ENCODE peak calls at places on chromosomes 3 and 15, in ten cellular contexts. T is lung, O is esophagus muscularis mucosa, R is foreskin fibroblast, D is GM23338, W is body of pancreas, B is AG09309, H is lower leg skin, P is AG09319, A is progenitor cell of endocrine pancreas. E is an unnamed sample.

GRCh38 chr15:41872166-41872747 is 21.6 kb downstream of the SPTBN5 start:
- DNase-seq in T (no peak), O (no peak), R (no peak), D (no peak), W (no peak), B (no peak), H (no peak), P (no peak), A (no peak), E (no peak)

GRCh38 chr3:178063475-178063874 is 472.8 kb upstream of the KCNMB2 start:
- DNase-seq in T (no peak), O (no peak), R (peak), D (no peak), W (no peak), B (peak), H (no peak), P (no peak), A (no peak), E (no peak)

GRCh38 chr15:65355173-65355982 is 22.4 kb downstream of the IGDCC3 start:
- DNase-seq in T (no peak), O (no peak), R (peak), D (peak), W (no peak), B (no peak), H (no peak), P (no peak), A (no peak), E (no peak)

GRCh38 chr15:58549013-58549779 is 117.4 kb downstream of the LIPC start:
- DNase-seq in T (no peak), O (no peak), R (peak), D (no peak), W (no peak), B (no peak), H (peak), P (peak), A (no peak), E (no peak)

GRCh38 chr3:115789480-115789879 is 166.2 kb downstream of the GAP43 start:
- DNase-seq in T (no peak), O (no peak), R (no peak), D (no peak), W (no peak), B (no peak), H (no peak), P (no peak), A (no peak), E (no peak)

GRCh38 chr3:78690806-78691205 is 1077.0 kb downstream of the ROBO1 start:
- DNase-seq in T (no peak), O (no peak), R (peak), D (no peak), W (no peak), B (peak), H (no peak), P (no peak), A (no peak), E (no peak)

GRCh38 chr3:195911041-195911945 is 2.9 kb upstream of the TNK2 start:
- DNase-seq in T (no peak), O (no peak), R (peak), D (no peak), W (no peak), B (no peak), H (peak), P (no peak), A (no peak), E (no peak)

GRCh38 chr3:15217011-15217671 is 11.1 kb downstream of the CAPN7 start:
- DNase-seq in T (no peak), O (no peak), R (no peak), D (no peak), W (no peak), B (no peak), H (no peak), P (no peak), A (no peak), E (no peak)

GRCh38 chr3:146469206-146470017 is at the start of gene PLSCR2:
- DNase-seq in T (peak), O (no peak), R (peak), D (peak), W (peak), B (no peak), H (peak), P (no peak), A (no peak), E (peak)

GRCh38 chr3:51942603-51943450 is 664 bp downstream of the PARP3 start:
- DNase-seq in T (peak), O (no peak), R (peak), D (no peak), W (peak), B (no peak), H (peak), P (peak), A (peak), E (peak)

GRCh38 chr15:101135532-101136166 is 116.2 kb downstream of the CHSY1 start:
- DNase-seq in T (no peak), O (no peak), R (no peak), D (no peak), W (no peak), B (no peak), H (no peak), P (no peak), A (no peak), E (peak)

GRCh38 chr3:46892285-46893145 is 15.0 kb downstream of the PTH1R start:
- DNase-seq in T (peak), O (peak), R (peak), D (peak), W (peak), B (peak), H (peak), P (peak), A (peak), E (no peak)

GRCh38 chr15:80823120-80823519 is 44.0 kb downstream of the CEMIP start:
- DNase-seq in T (no peak), O (no peak), R (no peak), D (no peak), W (no peak), B (no peak), H (no peak), P (no peak), A (no peak), E (no peak)

GRCh38 chr15:85496551-85497545 is 116.4 kb downstream of the AKAP13 start:
- DNase-seq in T (no peak), O (no peak), R (no peak), D (no peak), W (no peak), B (no peak), H (no peak), P (no peak), A (no peak), E (no peak)

GRCh38 chr15:80875568-80875967 is 96.4 kb downstream of the CEMIP start:
- DNase-seq in T (no peak), O (no peak), R (no peak), D (no peak), W (peak), B (no peak), H (no peak), P (no peak), A (no peak), E (no peak)

GRCh38 chr3:183117046-183117445 is 17.8 kb upstream of the MCCC1 start:
- DNase-seq in T (no peak), O (no peak), R (no peak), D (no peak), W (no peak), B (no peak), H (no peak), P (no peak), A (no peak), E (no peak)

GRCh38 chr3:190718691-190719090 is 143.8 kb downstream of the GMNC start:
- DNase-seq in T (no peak), O (no peak), R (peak), D (no peak), W (no peak), B (peak), H (no peak), P (peak), A (no peak), E (no peak)

GRCh38 chr15:68091743-68092142 is 37.6 kb downstream of the PIAS1 start:
- DNase-seq in T (no peak), O (no peak), R (no peak), D (no peak), W (no peak), B (no peak), H (no peak), P (no peak), A (no peak), E (no peak)

DNA sequence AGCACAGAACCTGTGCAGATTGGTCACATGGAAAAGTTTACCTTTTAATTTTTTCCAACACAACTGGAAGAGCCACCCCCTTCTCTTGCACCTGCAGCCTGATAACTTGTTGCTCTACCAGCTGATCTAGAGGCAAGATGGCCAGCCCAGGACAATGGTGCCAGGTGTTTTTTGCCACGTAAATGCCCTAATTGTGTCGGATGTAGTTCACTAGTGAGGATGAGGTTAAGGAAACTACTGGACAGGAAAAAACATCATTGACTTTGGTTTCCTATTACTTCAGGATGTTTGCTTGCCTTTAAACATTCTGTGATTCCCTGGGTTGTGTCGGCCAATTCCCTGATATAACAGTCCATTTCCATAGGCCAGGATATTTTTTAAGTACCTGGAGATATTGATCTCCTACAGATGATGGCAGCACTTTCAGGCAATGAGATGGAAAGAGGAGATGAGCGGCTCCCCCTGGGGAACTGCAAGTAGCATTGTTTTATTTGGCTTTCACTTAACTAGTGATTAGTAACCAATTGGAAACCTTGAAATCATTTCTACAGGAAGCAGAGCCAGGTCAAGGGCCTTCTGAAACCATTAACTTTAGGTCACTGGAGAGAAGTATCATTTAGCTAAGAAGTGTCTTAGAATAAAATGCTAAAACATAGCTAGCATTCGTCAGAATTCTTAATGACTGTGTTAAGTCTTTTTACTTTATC is 72.5 kb downstream of the OSBPL10 start:
- DNase-seq in T (no peak), O (no peak), R (peak), D (no peak), W (no peak), B (no peak), H (no peak), P (no peak), A (no peak), E (no peak)
- TF ChIP-seq CTCF in T (no peak), O (no peak), R (no peak), D (peak), W (no peak), B (peak), H (no peak), P (peak), A (no peak), E (no peak)

GRCh38 chr3:98013428-98014349 is 21.4 kb downstream of the GABRR3 start:
- DNase-seq in T (no peak), O (no peak), R (peak), D (no peak), W (no peak), B (no peak), H (no peak), P (peak), A (no peak), E (no peak)
- TF ChIP-seq CTCF in T (no peak), O (no peak), R (no peak), D (no peak), W (no peak), B (no peak), H (no peak), P (peak), A (no peak), E (no peak)

DNA sequence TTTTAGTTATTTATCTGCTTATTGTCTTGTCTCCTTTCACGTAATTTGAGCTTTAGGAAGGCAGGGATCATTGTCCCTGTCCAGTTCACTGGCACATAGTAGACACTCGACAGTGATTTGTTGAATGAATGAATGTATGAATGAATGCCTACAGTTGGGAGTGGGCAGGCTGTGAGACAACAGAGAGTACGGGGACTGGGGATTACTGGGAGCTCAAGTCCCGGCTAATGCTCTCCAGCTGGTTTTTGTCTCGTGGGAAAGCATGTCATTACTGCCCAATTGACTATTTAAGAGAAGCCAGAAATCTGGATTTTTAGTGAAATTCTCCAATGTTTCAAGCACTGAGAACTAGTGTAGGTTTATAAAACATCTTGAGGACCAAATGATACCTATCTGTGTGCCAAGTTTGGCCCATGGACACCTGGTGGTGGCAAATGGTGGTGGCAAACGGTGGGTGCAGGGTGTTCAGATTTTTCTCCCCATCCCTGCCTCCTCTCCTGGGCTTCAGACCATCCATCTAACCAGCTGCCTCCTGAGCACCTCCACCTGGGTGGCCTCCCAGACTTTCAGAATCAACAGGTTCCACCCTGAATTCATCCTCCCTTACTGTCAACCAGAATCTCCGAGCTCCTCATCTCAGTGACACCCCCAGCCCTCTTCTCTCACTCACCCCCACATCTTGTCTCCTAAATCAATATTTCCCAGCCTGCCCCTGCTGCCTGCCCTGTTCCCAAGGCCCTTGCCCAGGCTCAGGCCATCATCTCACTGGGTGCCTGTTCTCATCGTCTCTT is 36.2 kb upstream of the TRH start:
- DNase-seq in T (no peak), O (no peak), R (no peak), D (peak), W (no peak), B (no peak), H (no peak), P (no peak), A (no peak), E (no peak)
- TF ChIP-seq CTCF in T (no peak), O (no peak), R (peak), D (no peak), W (no peak), B (no peak), H (no peak), P (no peak), A (no peak), E (no peak)

GRCh38 chr3:88641033-88641604 is 466.3 kb upstream of the EPHA3 start:
- DNase-seq in T (no peak), O (no peak), R (no peak), D (no peak), W (peak), B (no peak), H (no peak), P (no peak), A (no peak), E (no peak)
- TF ChIP-seq CTCF in T (no peak), O (no peak), R (no peak), D (no peak), W (peak), B (no peak), H (no peak), P (no peak), A (no peak), E (no peak)

GRCh38 chr3:124032881-124033359 is 41.0 kb upstream of the ROPN1 start:
- DNase-seq in T (peak), O (peak), R (peak), D (peak), W (peak), B (peak), H (peak), P (peak), A (peak), E (peak)
- TF ChIP-seq CTCF in T (peak), O (peak), R (peak), D (peak), W (peak), B (peak), H (no peak), P (peak), A (peak), E (peak)

DNA sequence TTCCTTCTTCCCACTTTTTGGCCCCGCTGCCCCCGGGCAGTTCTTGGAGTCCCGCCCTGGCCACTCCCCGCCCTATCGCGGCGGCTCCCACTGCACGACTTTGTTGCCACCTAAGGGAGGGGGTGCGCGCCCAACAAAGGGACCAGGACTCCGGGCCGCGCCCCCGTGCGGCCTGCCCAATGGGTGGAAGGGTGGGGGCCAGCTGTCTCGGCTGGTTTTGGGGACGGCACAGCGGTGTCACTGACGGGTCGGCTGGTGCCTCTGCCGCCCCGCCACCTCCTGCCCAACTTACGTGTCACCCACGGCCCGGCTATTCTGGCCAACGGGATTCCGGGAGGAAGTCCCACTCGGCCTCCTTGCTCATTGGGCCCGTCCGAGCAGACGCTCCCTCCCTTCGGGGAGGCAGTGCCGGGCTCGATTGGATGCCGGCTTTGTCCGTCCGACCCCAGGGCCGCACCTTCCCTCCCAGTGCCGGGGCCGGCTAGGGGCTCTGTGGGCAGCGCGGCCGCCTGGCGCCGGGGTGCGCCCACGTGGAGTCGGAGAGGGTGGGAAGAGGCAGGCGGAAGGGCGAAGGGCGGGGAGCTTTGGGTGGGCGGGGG is at the start of gene GOLIM4:
- DNase-seq in T (peak), O (peak), R (peak), D (peak), W (peak), B (peak), H (peak), P (peak), A (peak), E (peak)
- TF ChIP-seq CTCF in T (no peak), O (no peak), R (no peak), D (no peak), W (no peak), B (no peak), H (no peak), P (peak), A (no peak), E (peak)

GRCh38 chr15:64137226-64137833 is 14.2 kb upstream of the SNX22 start:
- DNase-seq in T (no peak), O (no peak), R (no peak), D (peak), W (no peak), B (no peak), H (peak), P (no peak), A (no peak), E (no peak)
- TF ChIP-seq CTCF in T (no peak), O (no peak), R (no peak), D (peak), W (no peak), B (no peak), H (no peak), P (no peak), A (no peak), E (no peak)

E was measured in GM20000.